ENCODE peak calls at places on chromosome 5, in six cellular contexts. One of them, this sample, is unnamed.

GRCh38 chr5:114858964-114859363 is 310.7 kb downstream of the TRIM36 start:
- DNase-seq in body of pancreas: no peak
- DNase-seq in mesendoderm: no peak
- DNase-seq in suprapubic skin: no peak
- DNase-seq in RWPE2: no peak
- DNase-seq in PC-9: no peak
- DNase-seq in this sample: no peak

GRCh38 chr5:54659651-54660050 is 142.1 kb downstream of the SNX18 start:
- DNase-seq in body of pancreas: no peak
- DNase-seq in mesendoderm: no peak
- DNase-seq in suprapubic skin: no peak
- DNase-seq in RWPE2: no peak
- DNase-seq in PC-9: no peak
- DNase-seq in this sample: no peak

GRCh38 chr5:153742071-153742470 is 251.6 kb downstream of the GRIA1 start:
- DNase-seq in body of pancreas: no peak
- DNase-seq in mesendoderm: no peak
- DNase-seq in suprapubic skin: no peak
- DNase-seq in RWPE2: no peak
- DNase-seq in PC-9: no peak
- DNase-seq in this sample: no peak

GRCh38 chr5:9765421-9765820 is 135.3 kb upstream of the TAS2R1 start:
- DNase-seq in body of pancreas: no peak
- DNase-seq in mesendoderm: no peak
- DNase-seq in suprapubic skin: no peak
- DNase-seq in RWPE2: no peak
- DNase-seq in PC-9: no peak
- DNase-seq in this sample: no peak

GRCh38 chr5:15116996-15117395 is 245.4 kb upstream of the ANKH start:
- DNase-seq in body of pancreas: no peak
- DNase-seq in mesendoderm: peak; percentile 23
- DNase-seq in suprapubic skin: no peak
- DNase-seq in RWPE2: no peak
- DNase-seq in PC-9: no peak
- DNase-seq in this sample: no peak

GRCh38 chr5:180172447-180173197 is 36.4 kb downstream of the RASGEF1C start:
- DNase-seq in body of pancreas: no peak
- DNase-seq in mesendoderm: no peak
- DNase-seq in suprapubic skin: no peak
- DNase-seq in RWPE2: peak; percentile 63
- DNase-seq in PC-9: no peak
- DNase-seq in this sample: no peak

GRCh38 chr5:149829954-149830353 is 99.8 kb downstream of the PPARGC1B start:
- DNase-seq in body of pancreas: no peak
- DNase-seq in mesendoderm: peak; percentile 75
- DNase-seq in suprapubic skin: no peak
- DNase-seq in RWPE2: no peak
- DNase-seq in PC-9: no peak
- DNase-seq in this sample: no peak

GRCh38 chr5:4514067-4514648 is 626.0 kb upstream of the ADAMTS16 start:
- DNase-seq in body of pancreas: no peak
- DNase-seq in mesendoderm: no peak
- DNase-seq in suprapubic skin: no peak
- DNase-seq in RWPE2: no peak
- DNase-seq in PC-9: no peak
- DNase-seq in this sample: no peak

GRCh38 chr5:59169101-59169767 is 586.4 kb downstream of the RAB3C start:
- DNase-seq in body of pancreas: no peak
- DNase-seq in mesendoderm: no peak
- DNase-seq in suprapubic skin: no peak
- DNase-seq in RWPE2: no peak
- DNase-seq in PC-9: no peak
- DNase-seq in this sample: no peak

GRCh38 chr5:151897896-151898295 is 26.8 kb downstream of the GLRA1 start:
- DNase-seq in body of pancreas: no peak
- DNase-seq in mesendoderm: no peak
- DNase-seq in suprapubic skin: no peak
- DNase-seq in RWPE2: no peak
- DNase-seq in PC-9: no peak
- DNase-seq in this sample: no peak

GRCh38 chr5:64149268-64149667 is 16.4 kb upstream of the RNF180 start:
- DNase-seq in body of pancreas: no peak
- DNase-seq in mesendoderm: no peak
- DNase-seq in suprapubic skin: no peak
- DNase-seq in RWPE2: no peak
- DNase-seq in PC-9: no peak
- DNase-seq in this sample: no peak

GRCh38 chr5:66144799-66145390 is 795 bp downstream of the SREK1 start:
- DNase-seq in body of pancreas: no peak
- DNase-seq in mesendoderm: no peak
- DNase-seq in suprapubic skin: peak; percentile 87
- DNase-seq in RWPE2: no peak
- DNase-seq in PC-9: no peak
- DNase-seq in this sample: peak; percentile 7

GRCh38 chr5:172897691-172898512 is 61.3 kb upstream of the RPL26L1 start:
- DNase-seq in body of pancreas: no peak
- DNase-seq in mesendoderm: no peak
- DNase-seq in suprapubic skin: no peak
- DNase-seq in RWPE2: no peak
- DNase-seq in PC-9: no peak
- DNase-seq in this sample: peak; percentile 69

GRCh38 chr5:102077920-102078319 is 218.2 kb downstream of the SLCO4C1 start:
- DNase-seq in body of pancreas: no peak
- DNase-seq in mesendoderm: no peak
- DNase-seq in suprapubic skin: no peak
- DNase-seq in RWPE2: no peak
- DNase-seq in PC-9: no peak
- DNase-seq in this sample: no peak

GRCh38 chr5:77645995-77646639 is 7.6 kb upstream of the OTP start:
- DNase-seq in body of pancreas: no peak
- DNase-seq in mesendoderm: no peak
- DNase-seq in suprapubic skin: no peak
- DNase-seq in RWPE2: no peak
- DNase-seq in PC-9: no peak
- DNase-seq in this sample: no peak
- H3K27me3 ChIP-seq in body of pancreas: peaks cover 5% of the 10 kb centered on the region
- H3K27me3 ChIP-seq in mesendoderm: peaks cover 53% of the 10 kb centered on the region
- H3K27me3 ChIP-seq in suprapubic skin: peaks cover 94% of the 10 kb centered on the region
- H3K27me3 ChIP-seq in RWPE2: peaks cover 97% of the 10 kb centered on the region
- H3K27me3 ChIP-seq in PC-9: peaks cover 23% of the 10 kb centered on the region
- H3K27me3 ChIP-seq in this sample: peaks cover 73% of the 10 kb centered on the region

GRCh38 chr5:144710620-144711019 is 539.9 kb downstream of the KCTD16 start:
- DNase-seq in body of pancreas: no peak
- DNase-seq in mesendoderm: no peak
- DNase-seq in suprapubic skin: no peak
- DNase-seq in RWPE2: no peak
- DNase-seq in PC-9: no peak
- DNase-seq in this sample: no peak

GRCh38 chr5:144712090-144712489 is 541.4 kb downstream of the KCTD16 start:
- DNase-seq in body of pancreas: no peak
- DNase-seq in mesendoderm: no peak
- DNase-seq in suprapubic skin: no peak
- DNase-seq in RWPE2: no peak
- DNase-seq in PC-9: no peak
- DNase-seq in this sample: no peak

GRCh38 chr5:144711172-144711571 is 540.5 kb downstream of the KCTD16 start:
- DNase-seq in body of pancreas: no peak
- DNase-seq in mesendoderm: no peak
- DNase-seq in suprapubic skin: no peak
- DNase-seq in RWPE2: no peak
- DNase-seq in PC-9: no peak
- DNase-seq in this sample: no peak
- H3K4me3 ChIP-seq in body of pancreas: no peak overlapping the region
- H3K4me3 ChIP-seq in mesendoderm: no peak overlapping the region
- H3K4me3 ChIP-seq in suprapubic skin: no peak overlapping the region
- H3K4me3 ChIP-seq in RWPE2: no peak overlapping the region
- H3K4me3 ChIP-seq in PC-9: no peak overlapping the region
- H3K4me3 ChIP-seq in this sample: no peak overlapping the region

GRCh38 chr5:170080217-170080616 is 25.5 kb upstream of the FOXI1 start:
- DNase-seq in body of pancreas: no peak
- DNase-seq in mesendoderm: no peak
- DNase-seq in suprapubic skin: peak; percentile 60
- DNase-seq in RWPE2: no peak
- DNase-seq in PC-9: no peak
- DNase-seq in this sample: no peak
- H3K27me3 ChIP-seq in body of pancreas: no peaks in the 10 kb centered on the region
- H3K27me3 ChIP-seq in mesendoderm: no peaks in the 10 kb centered on the region
- H3K27me3 ChIP-seq in suprapubic skin: no peaks in the 10 kb centered on the region
- H3K27me3 ChIP-seq in RWPE2: no peaks in the 10 kb centered on the region
- H3K27me3 ChIP-seq in PC-9: no peaks in the 10 kb centered on the region
- H3K27me3 ChIP-seq in this sample: no peaks in the 10 kb centered on the region

DNA sequence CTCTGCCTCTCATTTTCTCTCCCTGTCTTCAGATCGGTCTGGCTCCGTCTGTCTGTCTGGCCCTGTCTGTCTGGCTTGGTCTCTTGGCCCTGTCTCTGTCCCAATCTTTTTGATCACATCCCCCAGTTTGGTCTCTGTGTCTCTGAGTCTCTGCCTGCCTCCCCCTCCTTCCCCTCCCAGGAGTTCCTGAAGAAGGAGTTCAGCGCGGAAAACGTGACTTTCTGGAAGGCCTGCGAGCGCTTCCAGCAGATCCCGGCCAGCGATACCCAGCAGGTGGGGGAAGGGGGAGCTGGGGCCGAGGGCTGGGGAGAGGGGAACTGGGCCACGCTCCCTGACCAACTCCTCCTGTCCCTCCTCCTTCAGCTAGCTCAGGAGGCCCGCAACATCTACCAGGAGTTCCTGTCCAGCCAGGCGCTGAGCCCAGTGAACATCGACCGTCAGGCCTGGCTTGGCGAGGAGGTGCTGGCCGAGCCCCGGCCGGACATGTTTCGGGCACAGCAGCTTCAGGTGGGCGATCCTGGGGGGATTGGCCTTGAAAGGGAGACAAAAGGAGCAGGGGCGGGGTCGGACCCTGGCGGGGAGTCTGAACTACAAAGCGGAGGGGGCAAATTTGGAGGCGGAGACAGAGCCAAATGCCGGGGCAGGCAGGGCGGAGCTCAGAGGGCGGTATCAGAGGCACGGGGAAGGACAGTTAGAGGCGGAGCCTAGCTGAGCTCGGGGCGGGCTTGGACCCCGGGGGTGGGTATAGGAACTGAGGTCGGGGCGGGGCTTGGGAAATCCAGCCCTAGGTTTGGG is 9.0 kb downstream of the RGS14 start:
- DNase-seq in body of pancreas: peak; percentile 95
- DNase-seq in mesendoderm: peak; percentile 96
- DNase-seq in suprapubic skin: peak; percentile 93
- DNase-seq in RWPE2: peak; percentile 85
- DNase-seq in PC-9: peak; percentile 49
- DNase-seq in this sample: peak; percentile 31
- H3K4me3 ChIP-seq in body of pancreas: no peak overlapping the region
- H3K4me3 ChIP-seq in mesendoderm: peak overlapping the region; percentile 43
- H3K4me3 ChIP-seq in suprapubic skin: peak overlapping the region; percentile 46
- H3K4me3 ChIP-seq in RWPE2: no peak overlapping the region
- H3K4me3 ChIP-seq in PC-9: no peak overlapping the region
- H3K4me3 ChIP-seq in this sample: peak overlapping the region; percentile 41

DNA sequence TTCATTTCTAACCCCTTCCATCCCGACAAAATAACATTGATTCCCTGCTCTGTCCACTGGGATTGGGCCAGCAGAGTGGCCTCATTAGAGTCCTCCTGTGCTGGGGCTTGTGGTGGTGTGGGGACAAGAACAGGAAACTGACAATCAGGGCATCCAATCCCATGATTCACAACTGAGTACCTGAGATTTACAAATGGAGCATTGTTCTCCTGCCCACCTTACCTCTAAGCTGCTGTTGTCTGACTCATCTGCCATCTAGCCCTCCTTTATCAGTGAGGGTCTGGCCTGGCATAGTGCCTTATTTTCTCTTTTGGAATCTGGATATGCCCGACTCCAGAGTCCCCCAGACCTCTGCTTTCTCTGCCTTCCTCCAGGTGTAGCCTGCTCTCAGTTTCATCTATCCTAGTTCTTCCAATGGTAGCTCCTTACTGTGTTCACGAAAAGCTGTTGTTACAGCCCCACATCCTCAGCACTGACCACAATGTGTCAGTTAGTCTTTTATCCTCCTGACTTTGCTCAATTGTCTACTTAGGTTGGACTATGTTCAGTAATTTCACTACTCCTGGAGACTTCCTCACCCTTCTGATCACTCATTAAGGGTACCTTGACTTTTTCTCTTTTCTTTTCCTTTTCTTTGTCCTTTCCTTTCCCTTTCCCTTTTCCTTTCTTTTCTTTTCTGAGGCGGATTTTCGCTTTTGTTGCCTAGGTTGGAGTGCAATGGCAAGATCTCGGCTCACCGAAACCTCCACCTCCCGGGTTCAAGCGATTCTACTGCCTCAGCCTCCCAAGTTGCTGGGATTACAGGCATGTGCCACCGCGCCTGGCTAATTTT is 13.4 kb downstream of the WNT8A start:
- DNase-seq in body of pancreas: no peak
- DNase-seq in mesendoderm: no peak
- DNase-seq in suprapubic skin: no peak
- DNase-seq in RWPE2: no peak
- DNase-seq in PC-9: no peak
- DNase-seq in this sample: no peak
- H3K27me3 ChIP-seq in body of pancreas: no peaks in the 10 kb centered on the region
- H3K27me3 ChIP-seq in mesendoderm: no peaks in the 10 kb centered on the region
- H3K27me3 ChIP-seq in suprapubic skin: no peaks in the 10 kb centered on the region
- H3K27me3 ChIP-seq in RWPE2: no peaks in the 10 kb centered on the region
- H3K27me3 ChIP-seq in PC-9: no peaks in the 10 kb centered on the region
- H3K27me3 ChIP-seq in this sample: no peaks in the 10 kb centered on the region

DNA sequence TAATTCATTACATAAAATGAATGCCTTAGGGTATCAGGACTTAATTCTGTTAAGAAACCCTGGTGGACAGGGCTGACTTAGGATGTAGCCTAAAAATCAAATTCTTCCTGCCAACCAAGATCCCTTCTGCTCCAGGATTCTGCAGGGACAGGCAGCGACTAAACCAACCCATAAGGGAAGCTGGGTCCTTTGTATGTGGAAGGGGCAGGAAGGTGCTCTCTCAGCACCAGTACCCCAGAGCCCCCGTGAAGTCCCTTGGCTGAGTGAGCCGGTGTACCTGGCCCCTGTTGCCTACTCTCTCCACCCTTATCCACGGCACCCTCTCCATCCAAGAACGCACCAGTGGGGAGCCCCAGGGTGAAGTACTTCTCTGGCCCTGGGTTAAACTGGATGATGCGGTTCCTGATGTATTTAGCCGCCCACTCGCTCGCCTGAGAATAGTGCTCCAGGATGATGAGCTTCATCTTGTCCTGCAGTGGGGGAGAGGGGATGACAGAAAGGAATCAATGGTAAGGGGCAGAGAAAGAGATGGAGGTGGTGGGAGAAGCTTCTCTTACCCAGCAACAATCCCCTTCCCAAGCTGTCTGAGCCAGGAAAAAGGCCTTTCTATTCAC is 1.1 kb downstream of the GNPDA1 start:
- DNase-seq in body of pancreas: no peak
- DNase-seq in mesendoderm: no peak
- DNase-seq in suprapubic skin: no peak
- DNase-seq in RWPE2: no peak
- DNase-seq in PC-9: no peak
- DNase-seq in this sample: no peak
- H3K4me3 ChIP-seq in body of pancreas: no peak overlapping the region
- H3K4me3 ChIP-seq in mesendoderm: no peak overlapping the region
- H3K4me3 ChIP-seq in suprapubic skin: peak overlapping the region; percentile 77
- H3K4me3 ChIP-seq in RWPE2: no peak overlapping the region
- H3K4me3 ChIP-seq in PC-9: peak overlapping the region; percentile 61
- H3K4me3 ChIP-seq in this sample: peak overlapping the region; percentile 78